ENCODE peak calls at places on chromosomes 2 and 18, in five cellular contexts. One of them, this sample, is unnamed.
A peak's percentile ranks its signal among the peaks of the same experiment; 100 is the strongest.

GRCh38 chr2:176118606-176119370 is 2.2 kb downstream of the HOXD10 start:
- DNase-seq in EH: peak; percentile 10
- DNase-seq in NCI-H1417: no peak
- DNase-seq in HT-29: no peak
- DNase-seq in IMR-90: no peak
- DNase-seq in this sample: no peak

GRCh38 chr2:75577280-75577679 is 16.5 kb upstream of the EVA1A start:
- DNase-seq in EH: no peak
- DNase-seq in HT-29: no peak
- DNase-seq in IMR-90: no peak
- DNase-seq in NCI-H1417: no peak
- DNase-seq in this sample: no peak

GRCh38 chr2:122081743-122082142 is 326.3 kb downstream of the TSN start:
- DNase-seq in EH: no peak
- DNase-seq in IMR-90: no peak
- DNase-seq in NCI-H1417: no peak
- DNase-seq in HT-29: no peak
- DNase-seq in this sample: no peak

GRCh38 chr2:240568678-240569522 is 616 bp downstream of the RNPEPL1 start:
- DNase-seq in NCI-H1417: peak; percentile 73
- DNase-seq in EH: peak; percentile 66
- DNase-seq in IMR-90: peak; percentile 64
- DNase-seq in HT-29: peak; percentile 63
- DNase-seq in this sample: peak; percentile 55

GRCh38 chr2:58140508-58141072 is 94.0 kb downstream of the VRK2 start:
- DNase-seq in EH: peak; percentile 85
- DNase-seq in IMR-90: peak; percentile 81
- DNase-seq in HT-29: no peak
- DNase-seq in NCI-H1417: peak; percentile 13
- DNase-seq in this sample: no peak

GRCh38 chr2:14678754-14679153 is 46.2 kb downstream of the LRATD1 start:
- DNase-seq in IMR-90: no peak
- DNase-seq in HT-29: no peak
- DNase-seq in NCI-H1417: no peak
- DNase-seq in EH: no peak
- DNase-seq in this sample: no peak

GRCh38 chr2:219020604-219021365 is 20.5 kb downstream of the CFAP65 start:
- DNase-seq in IMR-90: no peak
- DNase-seq in HT-29: no peak
- DNase-seq in NCI-H1417: no peak
- DNase-seq in EH: peak; percentile 40
- DNase-seq in this sample: no peak

GRCh38 chr2:34475141-34475540 is 876.0 kb upstream of the FAM98A start:
- DNase-seq in HT-29: no peak
- DNase-seq in NCI-H1417: no peak
- DNase-seq in EH: no peak
- DNase-seq in IMR-90: no peak
- DNase-seq in this sample: no peak

GRCh38 chr18:67410671-67411070 is 105.8 kb downstream of the DSEL start:
- DNase-seq in NCI-H1417: no peak
- DNase-seq in HT-29: no peak
- DNase-seq in EH: peak; percentile 35
- DNase-seq in IMR-90: peak; percentile 49
- DNase-seq in this sample: no peak

This sample was measured in effector memory CD8-positive, alpha-beta T cell.